ENCODE peak calls at places on chromosome 21, in ten cellular contexts. V is gastrocnemius medialis, S is progenitor cell of endocrine pancreas, J is GM12865, N is astrocyte of the cerebellum, Y is heart left ventricle, M is RWPE1, Z is HFF-Myc, I is type B pancreatic cell, K is MCF 10A. D is an unnamed sample.

GRCh38 chr21:31922881-31923280 is 50.1 kb downstream of the HUNK start:
- DNase-seq in K (no peak), V (no peak), J (no peak), Y (no peak), I (no peak), M (no peak), S (no peak), N (no peak), Z (no peak), D (no peak)

GRCh38 chr21:41444703-41445464 is 18.8 kb downstream of the MX1 start:
- DNase-seq in S (no peak), M (no peak), I (no peak), Y (no peak), J (no peak), Z (no peak), N (no peak), K (no peak), V (no peak), D (no peak)

GRCh38 chr21:26717146-26717739 is 128.0 kb downstream of the ADAMTS1 start:
- DNase-seq in Y (no peak), M (peak), Z (no peak), J (peak), K (peak), I (no peak), V (no peak), S (no peak), N (peak), D (no peak)

GRCh38 chr21:35139382-35139715 is 90.2 kb upstream of the RUNX1 start:
- DNase-seq in Z (no peak), I (no peak), S (no peak), V (no peak), K (no peak), N (no peak), Y (no peak), J (no peak), M (no peak), D (no peak)

GRCh38 chr21:27555996-27556395 is 589.1 kb upstream of the ADAMTS5 start:
- DNase-seq in S (no peak), K (no peak), N (no peak), Z (no peak), Y (no peak), I (no peak), V (no peak), J (no peak), M (no peak), D (no peak)

GRCh38 chr21:37787456-37787855 is 128.8 kb downstream of the KCNJ6 start:
- DNase-seq in J (no peak), K (peak), V (no peak), Y (no peak), N (peak), I (no peak), Z (peak), M (peak), S (no peak), D (peak)

GRCh38 chr21:38433516-38433915 is 64.8 kb downstream of the ERG start:
- DNase-seq in Y (no peak), N (no peak), I (no peak), Z (no peak), J (no peak), M (no peak), V (no peak), K (no peak), S (no peak), D (no peak)

GRCh38 chr21:29300547-29301138 is 1.9 kb downstream of the BACH1 start:
- DNase-seq in S (no peak), K (no peak), Y (no peak), V (no peak), M (no peak), Z (no peak), I (no peak), N (no peak), J (peak), D (no peak)

GRCh38 chr21:39670741-39671140 is 58.0 kb downstream of the B3GALT5 start:
- DNase-seq in S (no peak), M (no peak), Y (no peak), I (no peak), J (no peak), N (no peak), V (no peak), K (no peak), Z (no peak), D (no peak)

GRCh38 chr21:37245151-37245550 is 22.0 kb downstream of the VPS26C start:
- DNase-seq in N (no peak), S (no peak), J (no peak), V (no peak), M (no peak), K (no peak), Y (no peak), Z (no peak), I (no peak), D (no peak)

GRCh38 chr21:30577766-30578165 is 12.4 kb downstream of the KRTAP22-2 start:
- DNase-seq in I (no peak), S (no peak), V (no peak), K (no peak), M (no peak), N (no peak), Z (no peak), J (no peak), Y (no peak), D (no peak)

GRCh38 chr21:28177008-28177603 is 815.6 kb downstream of the LTN1 start:
- DNase-seq in K (no peak), M (no peak), N (no peak), J (no peak), V (no peak), S (no peak), Y (no peak), Z (no peak), I (no peak), D (no peak)

GRCh38 chr21:36811762-36812161 is 112.8 kb downstream of the SIM2 start:
- DNase-seq in J (no peak), Z (no peak), V (no peak), S (no peak), Y (no peak), M (no peak), I (no peak), K (no peak), N (no peak), D (no peak)

GRCh38 chr21:37224861-37225260 is 42.3 kb downstream of the VPS26C start:
- DNase-seq in N (no peak), Y (no peak), J (no peak), I (no peak), M (no peak), V (no peak), S (no peak), K (no peak), Z (no peak), D (no peak)

GRCh38 chr21:29318354-29318753 is 19.6 kb downstream of the BACH1 start:
- DNase-seq in K (no peak), S (no peak), V (no peak), Z (no peak), I (no peak), M (no peak), N (no peak), J (no peak), Y (no peak), D (no peak)

GRCh38 chr21:16891821-16892220 is 621.0 kb upstream of the CXADR start:
- DNase-seq in J (no peak), S (no peak), K (peak), V (no peak), M (no peak), N (peak), I (no peak), Y (no peak), Z (peak), D (peak)

GRCh38 chr21:34894401-34894800 is 154.7 kb downstream of the RUNX1 start:
- DNase-seq in I (no peak), S (no peak), Y (no peak), N (no peak), M (no peak), K (no peak), J (no peak), V (no peak), Z (no peak), D (no peak)

GRCh38 chr21:27219068-27219467 is 252.2 kb upstream of the ADAMTS5 start:
- DNase-seq in Y (no peak), I (no peak), N (peak), S (no peak), V (no peak), M (no peak), K (peak), Z (no peak), J (no peak), D (no peak)

GRCh38 chr21:18368193-18368592 is 35.4 kb downstream of the TMPRSS15 start:
- DNase-seq in I (no peak), N (no peak), J (no peak), M (no peak), Z (no peak), K (no peak), Y (no peak), V (no peak), S (no peak), D (no peak)

GRCh38 chr21:33383056-33383888 is 19.9 kb upstream of the IFNGR2 start:
- DNase-seq in Y (peak), N (no peak), S (no peak), I (no peak), M (peak), J (peak), K (peak), Z (peak), V (no peak), D (no peak)
- TF ChIP-seq CTCF in Y (no peak), N (no peak), S (no peak), I (no peak), M (no peak), J (no peak), K (no peak), Z (no peak), V (no peak), D (no peak)

DNA sequence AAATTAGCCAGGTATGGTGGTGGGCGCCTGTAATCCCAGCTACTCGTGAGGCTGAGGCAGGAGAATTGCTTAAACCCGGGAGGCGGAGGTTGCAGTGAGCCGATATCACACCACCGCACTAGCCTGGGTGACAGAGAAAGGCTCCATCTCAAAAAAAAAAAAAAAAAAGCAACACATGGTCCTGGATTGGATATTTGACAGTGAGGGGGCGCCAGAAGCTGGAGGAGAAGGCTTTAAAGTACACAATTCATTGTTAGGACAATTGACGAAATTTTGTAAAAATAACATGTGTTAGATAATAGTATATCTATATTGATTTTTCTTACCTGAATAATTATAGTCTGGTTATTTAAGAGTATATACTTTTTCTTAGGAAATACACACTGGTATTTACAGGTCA is 50.2 kb upstream of the USP25 start:
- DNase-seq in Z (no peak), I (no peak), V (no peak), N (no peak), M (no peak), J (no peak), Y (no peak), S (no peak), K (no peak), D (no peak)
- TF ChIP-seq CTCF in Z (no peak), I (no peak), V (no peak), N (no peak), M (no peak), J (no peak), Y (no peak), S (no peak), K (no peak), D (no peak)

GRCh38 chr21:14308234-14308633 is 74.7 kb downstream of the HSPA13 start:
- DNase-seq in Z (no peak), N (no peak), V (no peak), M (no peak), J (no peak), Y (no peak), I (no peak), S (no peak), K (no peak), D (no peak)

GRCh38 chr21:14303731-14304488 is 79.0 kb downstream of the HSPA13 start:
- DNase-seq in Y (no peak), S (no peak), V (no peak), Z (no peak), I (no peak), J (no peak), M (no peak), N (no peak), K (no peak), D (no peak)

GRCh38 chr21:14306143-14306907 is 76.6 kb downstream of the HSPA13 start:
- DNase-seq in Y (no peak), S (no peak), V (no peak), Z (no peak), I (no peak), N (no peak), K (peak), M (peak), J (peak), D (no peak)
- TF ChIP-seq CTCF in Y (no peak), S (no peak), V (no peak), Z (no peak), I (peak), N (no peak), K (peak), M (peak), J (no peak), D (no peak)

GRCh38 chr21:45816794-45817193 is 164.8 kb upstream of the COL6A1 start:
- DNase-seq in K (no peak), Z (no peak), V (no peak), Y (no peak), I (no peak), M (no peak), S (no peak), N (no peak), J (no peak), D (no peak)

GRCh38 chr21:45818904-45819285 is 162.7 kb upstream of the COL6A1 start:
- DNase-seq in J (peak), Y (no peak), S (no peak), K (peak), V (no peak), I (no peak), Z (peak), M (peak), N (peak), D (no peak)

GRCh38 chr21:45817345-45817744 is 164.2 kb upstream of the COL6A1 start:
- DNase-seq in Y (no peak), I (no peak), Z (no peak), N (no peak), K (no peak), J (no peak), V (no peak), S (no peak), M (no peak), D (no peak)

GRCh38 chr21:45819478-45820170 is 161.9 kb upstream of the COL6A1 start:
- DNase-seq in J (no peak), M (no peak), K (peak), S (no peak), I (no peak), Y (no peak), N (no peak), V (no peak), Z (no peak), D (no peak)

GRCh38 chr21:45818276-45818903 is 163.2 kb upstream of the COL6A1 start:
- DNase-seq in Z (peak), I (no peak), J (peak), Y (no peak), N (peak), K (peak), S (no peak), M (peak), V (no peak), D (peak)
- TF ChIP-seq CTCF in Z (no peak), I (no peak), J (no peak), Y (no peak), N (no peak), K (no peak), S (no peak), M (peak), V (no peak), D (no peak)

GRCh38 chr21:42652527-42653491 is 612 bp upstream of the PDE9A start:
- DNase-seq in J (no peak), M (no peak), S (peak), K (no peak), V (peak), Z (no peak), N (no peak), I (no peak), Y (peak), D (no peak)
- TF ChIP-seq CTCF in J (no peak), M (no peak), S (peak), K (no peak), V (peak), Z (peak), N (peak), I (peak), Y (peak), D (peak)

GRCh38 chr21:22125581-22125980 is 1127.4 kb downstream of the NCAM2 start:
- DNase-seq in M (no peak), S (no peak), V (no peak), Y (no peak), K (no peak), J (no peak), N (no peak), Z (no peak), I (no peak), D (no peak)

GRCh38 chr21:22115746-22116145 is 1117.5 kb downstream of the NCAM2 start:
- DNase-seq in J (no peak), N (no peak), K (no peak), S (no peak), V (no peak), I (no peak), Z (no peak), M (no peak), Y (no peak), D (no peak)

DNA sequence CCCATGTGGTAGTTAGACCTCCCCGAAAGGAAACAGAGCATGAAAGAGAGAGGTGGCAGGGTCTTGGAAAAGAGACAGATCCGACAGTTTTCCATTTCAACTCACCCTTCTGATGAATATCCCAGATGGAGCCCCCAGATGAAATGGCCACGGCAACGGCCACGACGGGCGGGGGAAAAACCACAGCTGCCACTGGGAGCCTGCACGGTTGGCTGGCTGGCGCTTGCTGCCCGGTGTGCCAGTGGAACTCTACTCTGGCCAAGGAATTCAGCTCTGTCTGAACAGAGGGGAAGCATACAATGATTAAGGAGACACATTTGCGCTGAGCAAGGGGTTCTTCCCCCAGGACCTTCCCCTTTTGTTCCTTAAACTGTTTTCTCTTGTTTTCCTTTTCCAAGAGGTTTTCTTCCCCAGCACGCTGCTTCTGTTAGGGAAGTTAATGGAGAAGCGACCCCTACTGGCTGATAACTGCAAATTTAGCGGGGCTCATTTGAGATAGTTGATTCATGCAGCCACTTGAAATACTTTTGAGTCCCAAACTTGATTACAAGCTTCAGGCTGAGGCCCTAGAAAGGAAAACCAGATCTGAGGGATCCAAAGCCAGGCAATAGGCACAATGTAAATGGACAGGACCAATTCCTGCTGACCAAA is 1122.5 kb downstream of the NCAM2 start:
- DNase-seq in J (no peak), M (no peak), Z (no peak), K (peak), I (no peak), V (no peak), S (no peak), Y (no peak), N (no peak), D (no peak)
- TF ChIP-seq CTCF in J (peak), M (no peak), Z (no peak), K (no peak), I (peak), V (no peak), S (peak), Y (no peak), N (peak), D (no peak)

GRCh38 chr21:25039461-25040380 is 567.6 kb downstream of the MRPL39 start:
- DNase-seq in K (peak), V (no peak), Z (no peak), M (no peak), S (no peak), I (no peak), J (peak), N (peak), Y (no peak), D (no peak)
- TF ChIP-seq CTCF in K (peak), V (no peak), Z (no peak), M (peak), S (peak), I (peak), J (peak), N (peak), Y (peak), D (no peak)

DNA sequence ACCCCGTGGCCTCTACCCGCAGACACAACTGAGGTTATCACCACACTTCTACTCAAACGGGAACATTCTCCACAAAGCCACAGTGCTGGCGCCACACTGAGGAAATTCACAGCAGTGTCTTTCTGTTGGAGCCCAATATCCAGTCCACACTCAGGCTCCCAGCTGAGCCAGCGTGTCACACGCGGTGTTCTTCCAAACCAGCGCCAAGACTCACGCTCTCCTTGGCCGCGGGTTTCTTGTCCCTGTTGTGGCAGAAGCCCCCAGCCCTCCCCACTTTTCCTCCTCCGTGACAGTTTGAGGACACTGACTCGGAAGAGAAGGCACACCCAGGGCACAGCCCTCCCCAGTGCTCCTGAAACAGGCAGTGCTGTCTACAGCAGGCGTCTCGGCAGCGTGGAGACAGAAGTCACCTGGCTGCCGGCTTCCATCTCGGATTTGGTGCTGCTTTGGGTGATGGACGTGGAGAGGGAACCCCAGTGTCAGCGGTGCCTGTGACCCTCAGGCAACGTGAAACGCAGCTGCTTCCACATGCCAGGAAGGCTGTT is 35.4 kb upstream of the AGPAT3 start:
- DNase-seq in S (no peak), V (no peak), J (no peak), M (no peak), Y (no peak), I (no peak), N (no peak), K (no peak), Z (no peak), D (no peak)
- TF ChIP-seq CTCF in S (no peak), V (no peak), J (no peak), M (no peak), Y (no peak), I (no peak), N (no peak), K (no peak), Z (no peak), D (no peak)